ENCODE peak calls at places on chromosomes 11 and 22, in ten cellular contexts. I is astrocyte of the cerebellum; F is HT-29; Q is AG09309; D is left cardiac atrium; W is body of pancreas; C is heart left ventricle; K is activated T-cell treated with anti-CD3 and anti-CD28 coated beads, Interleukin-2, amount 50 U/mL, for 72 hours; S is neural progenitor cell; B is stimulated activated CD4-positive, alpha-beta T cell treated with anti-CD3 and anti-CD28 coated beads, Interleukin-12 subunit alpha, Interleukin-12 subunit beta, amount 100 ng/mL, for 24 hours. X is an unnamed sample.

GRCh38 chr22:23256986-23257888 is 76.9 kb downstream of the BCR start:
- DNase-seq in I (no peak), F (no peak), Q (no peak), D (peak; percentile 86), W (peak; percentile 24), C (peak; percentile 70), K (no peak), S (no peak), B (no peak), X (no peak)

GRCh38 chr11:89625171-89625570 is 84.9 kb upstream of the TRIM77 start:
- DNase-seq in I (no peak), F (no peak), Q (no peak), D (no peak), W (no peak), C (no peak), K (no peak), S (no peak), B (no peak), X (no peak)

GRCh38 chr11:124887667-124888013 is 10.0 kb downstream of the ROBO4 start:
- DNase-seq in I (no peak), F (no peak), Q (no peak), D (no peak), W (no peak), C (no peak), K (no peak), S (no peak), B (no peak), X (no peak)

GRCh38 chr11:76212086-76213035 is 6.1 kb upstream of the WNT11 start:
- DNase-seq in I (no peak), F (peak; percentile 16), Q (no peak), D (no peak), W (no peak), C (no peak), K (no peak), S (no peak), B (no peak), X (no peak)

GRCh38 chr22:38755155-38755910 is 465 bp downstream of the SUN2 start:
- DNase-seq in I (no peak), F (peak; percentile 69), Q (no peak), D (peak; percentile 95), W (peak; percentile 97), C (peak; percentile 92), K (peak; percentile 87), S (peak; percentile 91), B (peak; percentile 32), X (peak; percentile 72)

GRCh38 chr22:49299821-49300231 is 527.8 kb downstream of the BRD1 start:
- DNase-seq in I (no peak), F (no peak), Q (no peak), D (no peak), W (no peak), C (peak; percentile 10), K (no peak), S (no peak), B (no peak), X (no peak)

GRCh38 chr22:37744589-37744988 is 47.7 kb downstream of the TRIOBP start:
- DNase-seq in I (no peak), F (no peak), Q (no peak), D (no peak), W (no peak), C (no peak), K (no peak), S (no peak), B (no peak), X (no peak)

GRCh38 chr11:911890-912219 is 1.2 kb upstream of the CHID1 start:
- DNase-seq in I (no peak), F (no peak), Q (no peak), D (no peak), W (no peak), C (no peak), K (no peak), S (no peak), B (no peak), X (no peak)

GRCh38 chr11:59267196-59267595 is 54.5 kb upstream of the MPEG1 start:
- DNase-seq in I (no peak), F (peak; percentile 22), Q (no peak), D (no peak), W (no peak), C (no peak), K (no peak), S (no peak), B (no peak), X (no peak)

GRCh38 chr22:47030881-47031627 is 268.6 kb downstream of the TBC1D22A start:
- DNase-seq in I (no peak), F (no peak), Q (no peak), D (no peak), W (no peak), C (no peak), K (no peak), S (no peak), B (no peak), X (no peak)

GRCh38 chr11:108538022-108538424 is 39.8 kb upstream of the POGLUT3 start:
- DNase-seq in I (no peak), F (peak; percentile 66), Q (no peak), D (no peak), W (no peak), C (no peak), K (no peak), S (no peak), B (no peak), X (peak; percentile 10)